ENCODE peak calls at places on chromosomes 7 and 10, in six cellular contexts. I is K562, S is A549, F is upper lobe of left lung, U is HepG2, M is GM12878. X is an unnamed sample.

GRCh38 chr10:68600041-68600778 is 40.1 kb downstream of the TET1 start:
- ATAC-seq in M (peak), U (peak), S (peak), F (peak), I (peak), X (peak)

GRCh38 chr7:121271916-121272315 is 56.9 kb upstream of the WNT16 start:
- ATAC-seq in S (no peak), U (no peak), F (no peak), M (peak), I (no peak), X (no peak)

GRCh38 chr7:13912740-13913320 is 76.6 kb downstream of the ETV1 start:
- ATAC-seq in I (no peak), M (no peak), F (no peak), S (no peak), U (no peak), X (no peak)

GRCh38 chr10:48533951-48534720 is 70.7 kb downstream of the ARHGAP22 start:
- ATAC-seq in S (no peak), M (peak), U (no peak), I (no peak), F (no peak), X (peak)

GRCh38 chr10:108465871-108466641 is 1301.5 kb upstream of the SORCS1 start:
- ATAC-seq in M (no peak), F (peak), I (no peak), S (no peak), U (no peak), X (peak)

GRCh38 chr7:72493850-72494661 is 81.9 kb upstream of the CALN1 start:
- ATAC-seq in I (peak), U (peak), M (peak), F (peak), S (peak), X (no peak)

GRCh38 chr10:1706711-1707110 is 30.6 kb downstream of the ADARB2 start:
- ATAC-seq in I (no peak), F (no peak), M (peak), U (no peak), S (no peak), X (no peak)

GRCh38 chr10:113104071-113104470 is 154.0 kb downstream of the TCF7L2 start:
- ATAC-seq in F (peak), S (no peak), M (no peak), U (no peak), I (no peak), X (no peak)

GRCh38 chr10:34861293-34862004 is 46.4 kb upstream of the PARD3 start:
- ATAC-seq in S (peak), U (peak), I (no peak), M (no peak), F (no peak), X (no peak)

GRCh38 chr10:15715619-15716227 is 4.0 kb downstream of the ITGA8 start:
- ATAC-seq in U (peak), F (peak), M (no peak), I (peak), S (peak), X (no peak)

GRCh38 chr10:76397957-76398665 is 966.7 kb downstream of the LRMDA start:
- ATAC-seq in I (no peak), M (no peak), U (no peak), S (no peak), F (no peak), X (peak)

GRCh38 chr10:14699482-14699881 is 75.2 kb downstream of the FAM107B start:
- ATAC-seq in M (no peak), F (no peak), U (no peak), S (no peak), I (no peak), X (no peak)

GRCh38 chr10:23331567-23332290 is 12.9 kb downstream of the C10orf67 start:
- ATAC-seq in M (no peak), U (no peak), F (no peak), S (no peak), I (no peak), X (no peak)

GRCh38 chr10:70357447-70358035 is 24.9 kb downstream of the LRRC20 start:
- ATAC-seq in I (peak), U (no peak), F (no peak), M (peak), S (no peak), X (no peak)

GRCh38 chr10:19164461-19164860 is 115.9 kb downstream of the MALRD1 start:
- ATAC-seq in I (no peak), M (no peak), U (no peak), S (no peak), F (no peak), X (no peak)

GRCh38 chr10:127133672-127134500 is 62.5 kb downstream of the INSYN2A start:
- ATAC-seq in I (no peak), U (peak), F (no peak), S (no peak), M (no peak), X (no peak)

GRCh38 chr10:16594106-16594505 is 72.4 kb upstream of the C1QL3 start:
- ATAC-seq in M (no peak), I (no peak), U (no peak), F (no peak), S (no peak), X (no peak)

GRCh38 chr7:28793383-28793782 is 164.7 kb downstream of the TRIL start:
- ATAC-seq in S (no peak), F (peak), M (no peak), I (no peak), U (no peak), X (peak)

GRCh38 chr7:108001759-108002725 is 919 bp downstream of the LAMB1 start:
- ATAC-seq in M (no peak), S (peak), U (peak), F (peak), I (peak), X (peak)

GRCh38 chr10:113135025-113135424 is 185.0 kb downstream of the TCF7L2 start:
- ATAC-seq in M (no peak), I (no peak), S (no peak), F (no peak), U (no peak), X (no peak)

GRCh38 chr7:4162845-4163564 is 519.1 kb upstream of the FOXK1 start:
- ATAC-seq in M (no peak), F (no peak), I (no peak), S (no peak), U (no peak), X (no peak)

GRCh38 chr10:108797573-108797972 is 1125.7 kb downstream of the XPNPEP1 start:
- ATAC-seq in S (no peak), M (no peak), U (no peak), I (no peak), F (no peak), X (no peak)

GRCh38 chr10:62708569-62708968 is 96.0 kb upstream of the ADO start:
- ATAC-seq in S (no peak), F (no peak), U (no peak), M (peak), I (no peak), X (no peak)

GRCh38 chr7:2999078-2999500 is 44.6 kb downstream of the CARD11 start:
- ATAC-seq in M (no peak), I (no peak), F (no peak), U (peak), S (no peak), X (no peak)

GRCh38 chr7:157430721-157431120 is 93.9 kb downstream of the DNAJB6 start:
- ATAC-seq in U (no peak), M (no peak), S (no peak), F (no peak), I (no peak), X (no peak)

GRCh38 chr10:71677261-71677660 is 42.3 kb downstream of the C10orf105 start:
- ATAC-seq in F (no peak), M (no peak), U (no peak), I (no peak), S (no peak), X (no peak)

GRCh38 chr10:119292968-119293367 is 85.6 kb downstream of the GRK5 start:
- ATAC-seq in M (no peak), S (no peak), U (no peak), I (no peak), F (no peak), X (no peak)

GRCh38 chr10:102595914-102596313 is 48.4 kb upstream of the TRIM8 start:
- ATAC-seq in S (peak), M (no peak), I (no peak), F (no peak), U (no peak), X (no peak)

GRCh38 chr7:93575555-93576397 is 1.3 kb upstream of the CALCR start:
- ATAC-seq in I (peak), S (peak), M (no peak), U (no peak), F (peak), X (peak)

GRCh38 chr7:93563584-93563983 is 10.9 kb downstream of the CALCR start:
- ATAC-seq in U (no peak), S (no peak), I (no peak), M (no peak), F (no peak), X (no peak)

GRCh38 chr10:72951760-72952159 is 2.8 kb downstream of the PLA2G12B start:
- ATAC-seq in F (no peak), M (no peak), S (no peak), U (no peak), I (no peak), X (no peak)

DNA sequence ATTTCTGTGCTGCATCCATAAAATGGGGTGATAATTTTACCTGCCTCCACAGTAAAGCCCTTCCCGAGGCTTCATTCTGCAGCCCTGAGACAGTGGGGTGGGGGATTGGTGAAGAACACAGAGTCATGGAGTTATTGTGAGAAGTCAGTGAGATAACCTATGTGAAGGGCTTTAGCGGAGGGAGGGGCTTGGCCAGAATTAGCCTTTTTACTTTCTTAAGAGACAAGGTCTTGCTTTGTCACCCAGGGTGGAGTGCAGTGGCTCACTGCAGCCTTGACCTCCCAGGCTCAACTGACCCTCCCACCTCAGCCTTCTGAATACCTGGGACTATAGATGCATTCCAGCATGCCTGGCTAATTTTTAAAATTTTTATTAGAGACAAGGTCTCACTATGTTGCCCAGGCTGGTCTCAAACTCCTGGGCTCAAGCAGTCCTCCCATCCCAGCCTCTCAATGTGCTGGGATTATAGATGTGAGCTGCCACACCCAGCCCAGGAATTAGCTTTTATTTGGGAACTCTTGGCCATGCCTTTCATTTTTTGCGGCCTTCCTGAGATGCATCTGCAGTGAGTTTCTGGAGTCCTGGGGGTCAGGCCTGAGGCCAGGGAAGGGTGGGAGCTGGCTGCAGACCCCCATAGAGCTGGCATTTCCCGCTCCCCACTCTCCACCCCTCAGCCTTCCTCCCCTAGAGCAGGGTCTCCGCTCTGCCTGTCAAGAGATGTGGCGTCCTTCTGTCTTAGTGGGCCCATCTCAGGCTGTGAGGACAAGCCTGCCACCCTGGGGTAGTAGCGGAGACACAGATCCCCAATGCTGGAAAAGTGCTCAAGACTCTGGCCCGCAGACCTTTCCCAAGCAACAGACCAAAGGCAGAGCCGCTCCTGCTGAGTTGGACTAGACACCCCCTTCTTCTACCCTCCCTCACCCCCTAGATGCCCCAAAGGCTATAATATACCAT is 77.0 kb downstream of the ZMIZ1 start:
- ATAC-seq in M (no peak), F (no peak), U (no peak), I (peak), S (no peak), X (no peak)
- TF ChIP-seq EP300 in M (no peak), F (no peak), U (no peak), I (peak), S (no peak), X (no peak)

DNA sequence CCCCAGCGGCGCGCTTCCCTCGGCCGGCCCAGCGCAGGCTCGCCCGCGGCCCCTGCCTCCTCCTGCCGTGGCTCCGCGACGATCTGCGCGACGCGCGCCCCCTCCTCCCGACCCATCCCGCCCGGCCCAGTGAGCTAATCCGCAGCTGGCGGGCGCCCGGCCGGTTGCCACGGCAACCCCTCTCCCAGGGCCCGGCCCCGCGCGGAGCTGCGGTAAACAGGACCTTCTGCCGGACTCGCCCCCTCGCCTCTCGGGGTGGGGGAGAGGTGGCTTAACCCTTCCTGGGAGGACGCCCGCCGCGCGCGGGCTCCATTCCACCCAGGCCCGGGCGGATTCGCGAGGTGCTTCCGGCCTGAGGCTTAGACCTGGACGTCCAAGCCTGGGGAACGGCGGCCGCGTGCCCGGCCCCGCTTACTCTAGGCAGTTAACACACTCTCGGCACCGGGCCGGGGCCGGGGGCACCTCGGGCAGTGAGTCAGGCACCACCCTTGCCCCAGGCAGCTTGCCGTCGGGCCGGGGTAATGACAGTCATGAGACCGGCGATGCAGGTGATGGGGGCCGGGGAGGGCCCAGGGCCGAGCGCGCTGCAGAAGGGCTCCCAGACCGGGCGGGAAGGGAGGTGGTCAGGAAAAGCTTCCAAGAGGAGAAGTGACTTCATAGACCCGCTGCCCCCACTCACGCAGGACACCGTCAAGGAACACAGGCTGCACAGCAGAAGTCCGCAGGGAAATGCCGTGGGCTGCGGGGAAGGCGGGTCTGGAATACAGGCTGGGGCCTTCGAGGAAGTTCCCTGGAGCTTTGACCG is at the start of gene DENND2A:
- ATAC-seq in S (peak), I (no peak), M (no peak), U (peak), F (peak), X (peak)
- TF ChIP-seq EP300 in S (no peak), I (no peak), M (no peak), U (no peak), F (no peak), X (no peak)

GRCh38 chr7:31921047-31921446 is 149.2 kb downstream of the PDE1C start:
- ATAC-seq in F (no peak), I (no peak), U (no peak), M (no peak), S (no peak), X (no peak)

GRCh38 chr7:31922883-31923282 is 147.3 kb downstream of the PDE1C start:
- ATAC-seq in U (no peak), M (no peak), F (no peak), I (no peak), S (no peak), X (no peak)

GRCh38 chr7:31917256-31917655 is 153.0 kb downstream of the PDE1C start:
- ATAC-seq in S (no peak), I (no peak), U (no peak), M (no peak), F (no peak), X (no peak)

GRCh38 chr7:31919678-31920369 is 150.4 kb downstream of the PDE1C start:
- ATAC-seq in F (no peak), I (no peak), U (no peak), S (no peak), M (no peak), X (no peak)

GRCh38 chr7:31918706-31919393 is 151.4 kb downstream of the PDE1C start:
- ATAC-seq in M (no peak), U (no peak), F (no peak), I (no peak), S (no peak), X (no peak)
- TF ChIP-seq EP300 in M (no peak), U (no peak), F (no peak), I (no peak), S (no peak), X (no peak)

GRCh38 chr7:134773164-134773563 is 6.3 kb upstream of the CALD1 start:
- ATAC-seq in I (no peak), U (no peak), M (no peak), F (no peak), S (no peak), X (no peak)
- TF ChIP-seq EP300 in I (no peak), U (no peak), M (no peak), F (no peak), S (no peak), X (no peak)

GRCh38 chr7:55369427-55369826 is 4.3 kb downstream of the LANCL2 start:
- ATAC-seq in U (no peak), S (no peak), F (no peak), M (no peak), I (no peak), X (no peak)

GRCh38 chr7:55365680-55366460 is 733 bp downstream of the LANCL2 start:
- ATAC-seq in S (peak), F (peak), U (peak), M (peak), I (peak), X (peak)

GRCh38 chr7:55365103-55365679 is at the start of gene LANCL2:
- ATAC-seq in U (peak), S (peak), I (peak), F (peak), M (peak), X (no peak)

GRCh38 chr7:55367283-55367840 is 2.2 kb downstream of the LANCL2 start:
- ATAC-seq in M (no peak), S (no peak), U (no peak), F (no peak), I (no peak), X (no peak)

DNA sequence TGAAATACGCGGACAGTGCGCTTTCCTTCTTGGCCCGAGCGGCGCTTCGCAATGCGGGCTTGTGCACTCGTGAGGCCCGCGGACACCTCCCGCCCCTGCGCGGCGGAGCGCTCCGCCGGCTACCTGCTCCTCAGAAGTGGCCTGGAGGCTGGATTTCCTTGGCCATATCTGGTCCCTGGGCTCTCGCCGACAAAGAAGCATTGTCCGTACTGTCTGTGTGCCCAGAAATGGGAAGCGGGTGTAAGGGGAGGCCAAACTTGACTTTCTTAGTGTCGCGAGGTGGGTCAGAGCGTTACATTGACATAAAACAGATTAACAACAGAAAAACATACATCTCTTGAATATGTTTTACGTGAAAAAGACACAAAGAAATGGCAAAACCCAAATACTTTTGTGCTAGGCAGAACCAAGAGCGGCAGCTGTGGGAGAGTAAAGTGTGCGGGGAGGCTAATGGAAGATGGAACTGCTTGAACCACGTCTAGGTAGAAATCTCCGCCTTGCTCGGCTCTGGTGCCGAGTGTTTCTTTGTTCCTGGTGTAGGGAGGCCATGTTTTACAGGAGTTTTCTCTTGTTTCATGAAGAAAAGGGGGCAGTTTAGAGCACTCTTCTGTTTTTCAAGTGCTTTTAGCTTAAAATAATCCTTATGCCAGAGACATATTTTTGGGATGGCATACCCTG is 1.5 kb downstream of the LANCL2 start:
- ATAC-seq in F (peak), M (peak), S (peak), I (peak), U (peak), X (peak)
- TF ChIP-seq EP300 in F (no peak), M (no peak), S (no peak), I (no peak), U (no peak), X (no peak)

GRCh38 chr7:102306916-102307677 is 20.4 kb downstream of the SH2B2 start:
- ATAC-seq in M (peak), F (peak), I (peak), S (peak), U (peak), X (peak)
- TF ChIP-seq EP300 in M (peak), F (no peak), I (no peak), S (no peak), U (no peak), X (no peak)

GRCh38 chr7:155208681-155209477 is 88.8 kb upstream of the INSIG1 start:
- ATAC-seq in F (no peak), U (no peak), I (no peak), S (peak), M (no peak), X (no peak)
- TF ChIP-seq EP300 in F (no peak), U (no peak), I (no peak), S (no peak), M (no peak), X (no peak)